ENCODE peak calls at places on chromosomes 3 and 15, in six cellular contexts. O is Kasumi-1, S is NCI-H510A treated with DMSO at 0.1 percent for 48 hours, E is ACHN, T is NCI-H1105, Z is EL. J is an unnamed sample.
A peak's percentile ranks its signal among the peaks of the same experiment; 100 is the strongest.

GRCh38 chr3:43288850-43289249 is 2.5 kb downstream of the SNRK start:
- DNase-seq in O (no peak), S (no peak), E (peak; percentile 4), T (no peak), Z (no peak), J (no peak)

GRCh38 chr15:66860844-66861243 is 158.8 kb downstream of the SMAD6 start:
- DNase-seq in O (no peak), S (no peak), E (no peak), T (no peak), Z (no peak), J (no peak)

GRCh38 chr15:30929982-30930381 is 26.3 kb downstream of the FAN1 start:
- DNase-seq in O (no peak), S (no peak), E (no peak), T (no peak), Z (no peak), J (no peak)

GRCh38 chr3:190790185-190790584 is 72.3 kb downstream of the GMNC start:
- DNase-seq in O (no peak), S (no peak), E (no peak), T (no peak), Z (no peak), J (no peak)

GRCh38 chr3:64103131-64103530 is 79.8 kb upstream of the PSMD6 start:
- DNase-seq in O (no peak), S (no peak), E (no peak), T (no peak), Z (no peak), J (no peak)

GRCh38 chr3:64694127-64694526 is 6.3 kb upstream of the ADAMTS9 start:
- DNase-seq in O (no peak), S (no peak), E (no peak), T (no peak), Z (no peak), J (no peak)

GRCh38 chr3:195879416-195880036 is 28.8 kb downstream of the TNK2 start:
- DNase-seq in O (no peak), S (no peak), E (no peak), T (no peak), Z (no peak), J (no peak)

GRCh38 chr15:46644493-46645481 is 1010.0 kb downstream of the SQOR start:
- DNase-seq in O (no peak), S (peak; percentile 10), E (no peak), T (no peak), Z (no peak), J (no peak)

GRCh38 chr3:113231827-113232253 is 20.5 kb downstream of the BOC start:
- DNase-seq in O (no peak), S (peak; percentile 60), E (peak; percentile 82), T (peak; percentile 80), Z (peak; percentile 92), J (no peak)

GRCh38 chr3:179005213-179005612 is 66.4 kb downstream of the ZMAT3 start:
- DNase-seq in O (no peak), S (no peak), E (no peak), T (no peak), Z (no peak), J (no peak)